ENCODE peak calls at places on chromosomes 3 and 15, in five cellular contexts. M, E, N, S and U are unnamed samples.

GRCh38 chr3:73472429-73472828 is 152.3 kb downstream of the PDZRN3 start:
- DNase-seq in E (no peak), M (no peak), S (no peak), N (no peak), U (no peak)

GRCh38 chr15:75776075-75776443 is 63.4 kb upstream of the CSPG4 start:
- DNase-seq in S (no peak), E (no peak), N (no peak), M (peak), U (no peak)

GRCh38 chr3:11465744-11466611 is 177.7 kb downstream of the VGLL4 start:
- DNase-seq in E (no peak), M (peak), N (no peak), S (no peak), U (no peak)

GRCh38 chr3:11591401-11592266 is 52.1 kb downstream of the VGLL4 start:
- DNase-seq in N (no peak), E (no peak), S (peak), M (peak), U (no peak)

GRCh38 chr15:51768018-51768417 is 16.6 kb downstream of the TMOD2 start:
- DNase-seq in E (no peak), N (no peak), S (no peak), M (no peak), U (no peak)

GRCh38 chr3:138289260-138289659 is 40.4 kb downstream of the NME9 start:
- DNase-seq in M (no peak), N (no peak), S (no peak), E (no peak), U (no peak)

GRCh38 chr3:41575754-41576153 is 376.4 kb downstream of the CTNNB1 start:
- DNase-seq in N (peak), E (no peak), S (no peak), M (no peak), U (no peak)

GRCh38 chr15:101013769-101014223 is 94.6 kb downstream of the LRRK1 start:
- DNase-seq in E (no peak), M (no peak), N (peak), S (no peak), U (no peak)

GRCh38 chr3:167709690-167710089 is 25.0 kb downstream of the PDCD10 start:
- DNase-seq in E (no peak), S (no peak), N (no peak), M (no peak), U (no peak)

GRCh38 chr3:32359766-32360513 is 31.7 kb upstream of the CMTM7 start:
- DNase-seq in M (no peak), N (no peak), E (no peak), S (no peak), U (no peak)

GRCh38 chr3:33775363-33775762 is 23.1 kb upstream of the PDCD6IP start:
- DNase-seq in N (no peak), E (no peak), S (no peak), M (no peak), U (no peak)

GRCh38 chr15:67548862-67549651 is 6.6 kb downstream of the MAP2K5 start:
- DNase-seq in E (no peak), N (peak), M (no peak), S (no peak), U (no peak)

GRCh38 chr15:25787855-25788521 is 75.1 kb downstream of the ATP10A start:
- DNase-seq in N (no peak), M (peak), S (no peak), E (no peak), U (no peak)

GRCh38 chr15:71443538-71443937 is 328.3 kb downstream of the THSD4 start:
- DNase-seq in M (peak), N (peak), E (no peak), S (peak), U (peak)